ENCODE peak calls at places on chromosome 22, in six cellular contexts. A is mucosa of gallbladder, K is left colon, S is Kasumi-1, G is iris pigment epithelial cell, L is DMS153. I is an unnamed sample.

GRCh38 chr22:31346733-31347250 is 646 bp upstream of the PATZ1 start:
- DNase-seq in A (peak; percentile 65), K (peak; percentile 66), S (peak; percentile 88), G (peak; percentile 55), L (peak; percentile 50), I (no peak)

GRCh38 chr22:36613958-36614357 is 85.0 kb upstream of the EIF3D start:
- DNase-seq in A (no peak), K (no peak), S (no peak), G (peak; percentile 20), L (no peak), I (no peak)

GRCh38 chr22:20095521-20095920 is 15.5 kb downstream of the DGCR8 start:
- DNase-seq in A (no peak), K (no peak), S (no peak), G (no peak), L (no peak), I (no peak)

GRCh38 chr22:43313497-43314474 is 29.4 kb downstream of the SCUBE1 start:
- DNase-seq in A (no peak), K (no peak), S (no peak), G (no peak), L (no peak), I (no peak)

GRCh38 chr22:46381142-46381541 is 45.6 kb downstream of the TRMU start:
- DNase-seq in A (no peak), K (no peak), S (no peak), G (no peak), L (no peak), I (no peak)

GRCh38 chr22:43840431-43840830 is 21.9 kb downstream of the SULT4A1 start:
- DNase-seq in A (no peak), K (no peak), S (no peak), G (no peak), L (no peak), I (no peak)

GRCh38 chr22:46622081-46622521 is 1.9 kb downstream of the GRAMD4 start:
- DNase-seq in A (no peak), K (no peak), S (peak; percentile 84), G (no peak), L (no peak), I (peak; percentile 74)

GRCh38 chr22:39212721-39213376 is 31.9 kb downstream of the PDGFB start:
- DNase-seq in A (no peak), K (no peak), S (peak; percentile 10), G (peak; percentile 64), L (no peak), I (no peak)

GRCh38 chr22:46121079-46121478 is 29.2 kb upstream of the PPARA start:
- DNase-seq in A (no peak), K (no peak), S (no peak), G (no peak), L (no peak), I (no peak)

GRCh38 chr22:39175127-39176066 is 22.9 kb upstream of the CBX7 start:
- DNase-seq in A (no peak), K (no peak), S (no peak), G (peak; percentile 22), L (no peak), I (no peak)

GRCh38 chr22:27654536-27655445 is 146.8 kb downstream of the MN1 start:
- DNase-seq in A (peak; percentile 80), K (peak; percentile 23), S (no peak), G (no peak), L (no peak), I (no peak)

GRCh38 chr22:39940757-39941305 is 19.4 kb upstream of the TMA7B start:
- DNase-seq in A (no peak), K (no peak), S (no peak), G (no peak), L (no peak), I (no peak)

I was measured in AML-193.